ENCODE peak calls at places on chromosomes 1 and 21, in nine cellular contexts. A, W, B, H, G, Y, D, K and F are unnamed samples. For H3K4me1, the result is how much of the 10 kb centered on the place peaks cover.

GRCh38 chr1:209150114-209150513 is 433.4 kb upstream of the CAMK1G start:
- DNase-seq in A (no peak), W (no peak), B (no peak), H (no peak), G (peak), Y (peak), D (no peak), K (no peak), F (no peak)

GRCh38 chr1:23111600-23112535 is 56.8 kb downstream of the LUZP1 start:
- DNase-seq in A (no peak), W (no peak), B (no peak), H (no peak), G (no peak), Y (no peak), D (no peak), K (no peak), F (no peak)

GRCh38 chr21:22201142-22201541 is 1202.9 kb downstream of the NCAM2 start:
- DNase-seq in A (no peak), W (no peak), B (no peak), H (no peak), G (no peak), Y (no peak), D (no peak), K (no peak), F (no peak)

GRCh38 chr1:160993544-160993943 is 27.4 kb downstream of the F11R start:
- DNase-seq in A (no peak), W (no peak), B (no peak), H (no peak), G (no peak), Y (peak), D (no peak), K (no peak), F (no peak)

GRCh38 chr1:59238535-59238934 is 58.4 kb upstream of the FGGY start:
- DNase-seq in A (no peak), W (no peak), B (no peak), H (no peak), G (no peak), Y (no peak), D (no peak), K (no peak), F (no peak)

GRCh38 chr1:56436912-56437403 is 142.4 kb downstream of the PLPP3 start:
- DNase-seq in A (no peak), W (no peak), B (no peak), H (no peak), G (no peak), Y (no peak), D (no peak), K (no peak), F (no peak)

GRCh38 chr1:31755197-31755611 is 8.9 kb downstream of the ADGRB2 start:
- DNase-seq in A (peak), W (no peak), B (peak), H (no peak), G (no peak), Y (peak), D (no peak), K (no peak), F (no peak)

GRCh38 chr21:31282095-31282709 is 61.9 kb downstream of the TIAM1 start:
- DNase-seq in A (no peak), W (no peak), B (no peak), H (no peak), G (no peak), Y (peak), D (no peak), K (no peak), F (no peak)

GRCh38 chr1:4961935-4962645 is 307.7 kb downstream of the AJAP1 start:
- DNase-seq in A (no peak), W (no peak), B (no peak), H (no peak), G (no peak), Y (no peak), D (no peak), K (no peak), F (no peak)

GRCh38 chr1:43348343-43348808 is 10.4 kb upstream of the CDC20 start:
- DNase-seq in A (no peak), W (no peak), B (no peak), H (no peak), G (no peak), Y (no peak), D (no peak), K (peak), F (no peak)

GRCh38 chr1:53332833-53333232 is 5.0 kb upstream of the LRP8 start:
- DNase-seq in A (no peak), W (no peak), B (no peak), H (no peak), G (peak), Y (no peak), D (no peak), K (no peak), F (peak)

GRCh38 chr1:30857964-30858363 is 50.6 kb downstream of the SDC3 start:
- DNase-seq in A (no peak), W (no peak), B (no peak), H (no peak), G (no peak), Y (no peak), D (no peak), K (no peak), F (no peak)

GRCh38 chr1:15489052-15489736 is 13.3 kb downstream of the CELA2B start:
- DNase-seq in A (no peak), W (no peak), B (no peak), H (no peak), G (no peak), Y (no peak), D (no peak), K (no peak), F (no peak)

GRCh38 chr1:210123383-210123782 is 109.2 kb upstream of the SERTAD4 start:
- DNase-seq in A (no peak), W (no peak), B (no peak), H (no peak), G (no peak), Y (no peak), D (no peak), K (no peak), F (no peak)

GRCh38 chr1:17281775-17282181 is 26.2 kb upstream of the PADI4 start:
- DNase-seq in A (no peak), W (no peak), B (no peak), H (no peak), G (no peak), Y (no peak), D (no peak), K (no peak), F (peak)

GRCh38 chr1:31514117-31514516 is 62.2 kb upstream of the TINAGL1 start:
- DNase-seq in A (no peak), W (no peak), B (no peak), H (no peak), G (no peak), Y (no peak), D (no peak), K (no peak), F (no peak)

GRCh38 chr21:26969971-26970725 is 3.3 kb upstream of the ADAMTS5 start:
- DNase-seq in A (no peak), W (no peak), B (no peak), H (no peak), G (no peak), Y (no peak), D (no peak), K (no peak), F (no peak)

GRCh38 chr1:219126267-219126862 is 47.3 kb upstream of the LYPLAL1 start:
- DNase-seq in A (no peak), W (no peak), B (no peak), H (no peak), G (no peak), Y (peak), D (no peak), K (no peak), F (no peak)

GRCh38 chr1:153040950-153041631 is at the start of gene SPRR2D:
- DNase-seq in A (no peak), W (no peak), B (no peak), H (no peak), G (no peak), Y (no peak), D (no peak), K (no peak), F (no peak)

GRCh38 chr1:78277253-78277652 is 213.5 kb upstream of the PTGFR start:
- DNase-seq in A (no peak), W (no peak), B (no peak), H (no peak), G (no peak), Y (peak), D (no peak), K (no peak), F (no peak)

GRCh38 chr1:181324797-181325616 is 158.3 kb upstream of the CACNA1E start:
- DNase-seq in A (no peak), W (no peak), B (no peak), H (no peak), G (no peak), Y (no peak), D (peak), K (no peak), F (no peak)

GRCh38 chr1:208051651-208052050 is 140.7 kb upstream of the CD34 start:
- DNase-seq in A (no peak), W (no peak), B (no peak), H (no peak), G (no peak), Y (no peak), D (no peak), K (no peak), F (no peak)

GRCh38 chr1:192703283-192704206 is 67.6 kb downstream of the RGS13 start:
- DNase-seq in A (no peak), W (no peak), B (no peak), H (no peak), G (no peak), Y (no peak), D (no peak), K (no peak), F (no peak)

GRCh38 chr1:16921391-16922185 is at the start of gene CROCC:
- DNase-seq in A (no peak), W (no peak), B (peak), H (peak), G (no peak), Y (peak), D (peak), K (no peak), F (peak)

GRCh38 chr1:157092831-157093230 is 6.8 kb downstream of the ETV3L start:
- DNase-seq in A (no peak), W (peak), B (peak), H (peak), G (no peak), Y (peak), D (no peak), K (no peak), F (peak)

GRCh38 chr1:162145280-162145965 is 75.9 kb downstream of the NOS1AP start:
- DNase-seq in A (no peak), W (no peak), B (no peak), H (no peak), G (no peak), Y (peak), D (no peak), K (no peak), F (no peak)

GRCh38 chr1:119336738-119337315 is 31.8 kb upstream of the HAO2 start:
- DNase-seq in A (no peak), W (no peak), B (no peak), H (no peak), G (no peak), Y (peak), D (no peak), K (no peak), F (no peak)

GRCh38 chr1:101105877-101106276 is 80.3 kb upstream of the DPH5 start:
- DNase-seq in A (no peak), W (no peak), B (no peak), H (no peak), G (no peak), Y (peak), D (no peak), K (no peak), F (no peak)

GRCh38 chr1:153560241-153560640 is 5.4 kb downstream of the S100A2 start:
- DNase-seq in A (no peak), W (no peak), B (no peak), H (no peak), G (no peak), Y (no peak), D (no peak), K (no peak), F (no peak)

GRCh38 chr1:226993676-226994356 is 53.7 kb downstream of the COQ8A start:
- DNase-seq in A (no peak), W (no peak), B (no peak), H (peak), G (no peak), Y (no peak), D (no peak), K (no peak), F (peak)

GRCh38 chr21:21751286-21751685 is 753.1 kb downstream of the NCAM2 start:
- DNase-seq in A (no peak), W (no peak), B (no peak), H (no peak), G (peak), Y (no peak), D (no peak), K (no peak), F (no peak)

GRCh38 chr1:1348420-1349255 is 580 bp downstream of the DVL1 start:
- DNase-seq in A (peak), W (no peak), B (no peak), H (no peak), G (no peak), Y (peak), D (no peak), K (peak), F (peak)

GRCh38 chr1:5343256-5344020 is 648.8 kb downstream of the NPHP4 start:
- DNase-seq in A (no peak), W (no peak), B (no peak), H (no peak), G (no peak), Y (no peak), D (no peak), K (no peak), F (no peak)

GRCh38 chr1:204830671-204831585 is 39.7 kb upstream of the NFASC start:
- DNase-seq in A (peak), W (no peak), B (no peak), H (no peak), G (no peak), Y (no peak), D (no peak), K (no peak), F (no peak)

GRCh38 chr1:180503274-180503862 is 991 bp upstream of the ACBD6 start:
- DNase-seq in A (no peak), W (no peak), B (no peak), H (no peak), G (no peak), Y (no peak), D (no peak), K (no peak), F (no peak)

GRCh38 chr1:193951989-193952388 is 765.6 kb upstream of the B3GALT2 start:
- DNase-seq in A (no peak), W (no peak), B (no peak), H (no peak), G (no peak), Y (peak), D (no peak), K (no peak), F (no peak)

GRCh38 chr1:193957556-193958095 is 771.2 kb upstream of the B3GALT2 start:
- DNase-seq in A (no peak), W (no peak), B (no peak), H (no peak), G (no peak), Y (no peak), D (no peak), K (no peak), F (no peak)

GRCh38 chr1:193952778-193953374 is 766.5 kb upstream of the B3GALT2 start:
- DNase-seq in A (no peak), W (no peak), B (no peak), H (no peak), G (no peak), Y (no peak), D (no peak), K (no peak), F (no peak)
- H3K4me3 ChIP-seq in A (no peak), W (no peak), B (no peak), H (no peak), G (no peak), Y (no peak), D (no peak), K (no peak), F (no peak)

GRCh38 chr1:38062361-38063288 is 16.0 kb upstream of the POU3F1 start:
- DNase-seq in A (no peak), W (no peak), B (no peak), H (no peak), G (no peak), Y (no peak), D (no peak), K (no peak), F (no peak)

GRCh38 chr1:38059632-38060286 is 13.2 kb upstream of the POU3F1 start:
- DNase-seq in A (no peak), W (no peak), B (no peak), H (no peak), G (no peak), Y (no peak), D (no peak), K (no peak), F (no peak)

GRCh38 chr1:38061883-38062328 is 15.3 kb upstream of the POU3F1 start:
- DNase-seq in A (no peak), W (no peak), B (no peak), H (no peak), G (no peak), Y (no peak), D (no peak), K (no peak), F (no peak)

GRCh38 chr1:38061290-38061689 is 14.7 kb upstream of the POU3F1 start:
- DNase-seq in A (no peak), W (no peak), B (no peak), H (no peak), G (no peak), Y (no peak), D (no peak), K (no peak), F (no peak)

GRCh38 chr1:38060557-38060956 is 14.0 kb upstream of the POU3F1 start:
- DNase-seq in A (no peak), W (no peak), B (no peak), H (no peak), G (no peak), Y (no peak), D (no peak), K (no peak), F (no peak)
- H3K4me1 ChIP-seq in A (under half), W (under half), B (under half), H (under half), G (under half), Y (under half), D (under half), K (under half), F (under half)

GRCh38 chr21:34335316-34335715 is 28.5 kb upstream of the KCNE2 start:
- DNase-seq in A (no peak), W (no peak), B (no peak), H (no peak), G (no peak), Y (no peak), D (no peak), K (no peak), F (no peak)
- H3K4me3 ChIP-seq in A (no peak), W (no peak), B (no peak), H (no peak), G (no peak), Y (no peak), D (no peak), K (no peak), F (no peak)

DNA sequence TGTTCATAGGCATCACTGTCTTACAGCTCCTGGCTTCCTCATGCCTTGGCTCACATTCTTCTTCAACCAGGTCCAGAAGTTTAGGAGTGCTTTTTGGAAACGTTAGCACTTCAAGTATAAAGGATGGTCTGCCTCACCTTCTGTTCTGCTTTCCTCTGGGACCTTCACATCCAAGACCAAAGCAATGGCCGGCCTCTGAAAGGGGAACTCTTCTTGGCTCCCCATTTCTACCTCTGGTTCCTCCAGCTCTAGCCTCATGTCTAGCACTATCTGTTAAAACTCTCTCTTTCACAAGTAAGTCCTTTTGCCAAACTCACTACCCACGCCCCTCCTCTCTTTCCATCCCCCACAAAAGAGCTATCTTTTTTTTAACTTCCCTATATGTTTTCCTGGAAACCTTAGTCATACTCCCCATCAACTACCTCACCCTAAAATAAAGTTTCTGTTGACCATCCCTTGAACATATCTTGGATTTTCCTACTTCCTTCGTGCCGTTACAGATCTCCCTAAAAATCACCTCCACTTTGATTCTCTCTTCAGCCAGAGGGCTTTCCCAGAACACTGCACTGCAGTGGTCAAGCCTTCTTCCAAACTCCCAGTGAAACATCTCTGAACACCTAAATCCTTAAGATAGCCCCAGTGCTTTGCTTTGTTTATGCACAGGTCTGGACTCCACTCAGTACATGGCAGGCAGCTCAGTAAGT is 7.9 kb downstream of the SORT1 start:
- DNase-seq in A (no peak), W (no peak), B (no peak), H (no peak), G (no peak), Y (no peak), D (no peak), K (no peak), F (no peak)
- H3K4me1 ChIP-seq in A (under half), W (under half), B (under half), H (half or more), G (half or more), Y (under half), D (under half), K (half or more), F (half or more)

GRCh38 chr1:94236021-94236491 is 1.3 kb downstream of the ARHGAP29 start:
- DNase-seq in A (no peak), W (no peak), B (no peak), H (no peak), G (no peak), Y (peak), D (no peak), K (no peak), F (no peak)
- H3K4me3 ChIP-seq in A (peak), W (peak), B (peak), H (peak), G (no peak), Y (peak), D (no peak), K (peak), F (peak)

DNA sequence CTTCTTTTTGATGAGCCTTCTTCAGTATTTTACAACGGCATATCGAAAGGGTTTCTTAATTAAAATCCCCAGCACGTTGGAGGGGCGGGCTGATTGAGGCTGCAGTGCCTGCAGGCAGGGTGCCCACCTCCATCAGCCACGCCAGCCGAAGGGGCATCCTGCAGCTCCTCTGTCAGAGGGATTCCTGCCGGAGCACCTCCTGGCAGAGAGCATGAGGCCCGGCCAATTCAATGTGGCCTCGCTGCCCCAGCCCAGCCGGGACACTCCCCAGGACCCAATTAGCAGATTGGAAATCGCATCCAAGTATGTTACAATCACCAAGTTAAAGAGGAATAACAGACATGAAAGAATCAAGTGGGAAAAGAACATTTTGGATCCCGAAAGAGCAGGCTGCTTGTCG is 216.6 kb downstream of the ST6GALNAC3 start:
- DNase-seq in A (no peak), W (no peak), B (no peak), H (no peak), G (no peak), Y (no peak), D (no peak), K (no peak), F (no peak)
- H3K4me1 ChIP-seq in A (under half), W (under half), B (under half), H (under half), G (under half), Y (under half), D (under half), K (under half), F (under half)

GRCh38 chr1:198929961-198930599 is 291.2 kb downstream of the PTPRC start:
- DNase-seq in A (no peak), W (no peak), B (no peak), H (no peak), G (no peak), Y (peak), D (no peak), K (no peak), F (no peak)

GRCh38 chr1:198933506-198933905 is 294.7 kb downstream of the PTPRC start:
- DNase-seq in A (no peak), W (no peak), B (no peak), H (no peak), G (no peak), Y (no peak), D (no peak), K (no peak), F (no peak)

GRCh38 chr1:198934414-198934813 is 295.6 kb downstream of the PTPRC start:
- DNase-seq in A (no peak), W (no peak), B (no peak), H (no peak), G (no peak), Y (no peak), D (no peak), K (no peak), F (no peak)

GRCh38 chr1:198934901-198935301 is 296.1 kb downstream of the PTPRC start:
- DNase-seq in A (no peak), W (no peak), B (no peak), H (no peak), G (no peak), Y (no peak), D (peak), K (no peak), F (no peak)

GRCh38 chr1:198932351-198932991 is 293.6 kb downstream of the PTPRC start:
- DNase-seq in A (no peak), W (no peak), B (no peak), H (no peak), G (no peak), Y (peak), D (no peak), K (no peak), F (no peak)
- H3K4me3 ChIP-seq in A (peak), W (no peak), B (no peak), H (no peak), G (no peak), Y (peak), D (peak), K (no peak), F (no peak)

GRCh38 chr21:38997756-38998155 is 185.5 kb downstream of the PSMG1 start:
- DNase-seq in A (no peak), W (no peak), B (no peak), H (no peak), G (no peak), Y (no peak), D (no peak), K (no peak), F (no peak)
- H3K4me1 ChIP-seq in A (under half), W (under half), B (under half), H (under half), G (under half), Y (under half), D (under half), K (under half), F (half or more)